ENCODE peak calls at places on chromosomes 4 and X, in seven cellular contexts. One of them, this sample, is unnamed.

GRCh38 chr4:77821775-77822174 is 2.6 kb upstream of the CNOT6L start:
- DNase-seq in sigmoid colon: no peak
- DNase-seq in uterus: no peak
- DNase-seq in cardiac muscle cell: no peak
- DNase-seq in neural progenitor cell: no peak
- DNase-seq in ovary: no peak
- DNase-seq in Panc1: no peak
- DNase-seq in this sample: no peak

GRCh38 chrX:53320543-53321215 is 39.3 kb upstream of the IQSEC2 start:
- DNase-seq in sigmoid colon: no peak
- DNase-seq in uterus: no peak
- DNase-seq in cardiac muscle cell: no peak
- DNase-seq in neural progenitor cell: peak
- DNase-seq in ovary: no peak
- DNase-seq in Panc1: no peak
- DNase-seq in this sample: no peak

GRCh38 chr4:14184265-14184664 is 556.7 kb upstream of the BOD1L1 start:
- DNase-seq in sigmoid colon: peak
- DNase-seq in uterus: peak
- DNase-seq in cardiac muscle cell: peak
- DNase-seq in neural progenitor cell: peak
- DNase-seq in ovary: no peak
- DNase-seq in Panc1: no peak
- DNase-seq in this sample: peak

GRCh38 chrX:23662853-23663252 is 4.4 kb upstream of the PRDX4 start:
- DNase-seq in sigmoid colon: no peak
- DNase-seq in uterus: no peak
- DNase-seq in cardiac muscle cell: peak
- DNase-seq in neural progenitor cell: no peak
- DNase-seq in ovary: no peak
- DNase-seq in Panc1: no peak
- DNase-seq in this sample: peak

GRCh38 chrX:136030357-136031225 is 45.4 kb downstream of the SLC9A6 start:
- DNase-seq in sigmoid colon: peak
- DNase-seq in uterus: peak
- DNase-seq in cardiac muscle cell: peak
- DNase-seq in neural progenitor cell: no peak
- DNase-seq in ovary: peak
- DNase-seq in Panc1: no peak
- DNase-seq in this sample: peak

GRCh38 chrX:51836823-51837222 is 56.6 kb upstream of the MAGED1 start:
- DNase-seq in sigmoid colon: no peak
- DNase-seq in uterus: no peak
- DNase-seq in cardiac muscle cell: no peak
- DNase-seq in neural progenitor cell: no peak
- DNase-seq in ovary: no peak
- DNase-seq in Panc1: no peak
- DNase-seq in this sample: no peak

GRCh38 chrX:124414281-124414680 is 67.9 kb downstream of the SH2D1A start:
- DNase-seq in sigmoid colon: no peak
- DNase-seq in uterus: no peak
- DNase-seq in cardiac muscle cell: no peak
- DNase-seq in neural progenitor cell: no peak
- DNase-seq in ovary: no peak
- DNase-seq in Panc1: no peak
- DNase-seq in this sample: no peak

GRCh38 chrX:11564546-11564945 is 101.2 kb downstream of the ARHGAP6 start:
- DNase-seq in sigmoid colon: no peak
- DNase-seq in uterus: no peak
- DNase-seq in cardiac muscle cell: no peak
- DNase-seq in neural progenitor cell: no peak
- DNase-seq in ovary: no peak
- DNase-seq in Panc1: no peak
- DNase-seq in this sample: peak

GRCh38 chr4:87052615-87053014 is 117.8 kb downstream of the AFF1 start:
- DNase-seq in sigmoid colon: no peak
- DNase-seq in uterus: no peak
- DNase-seq in cardiac muscle cell: no peak
- DNase-seq in neural progenitor cell: no peak
- DNase-seq in ovary: no peak
- DNase-seq in Panc1: no peak
- DNase-seq in this sample: no peak

GRCh38 chr4:24643774-24644520 is 59.6 kb upstream of the DHX15 start:
- DNase-seq in sigmoid colon: no peak
- DNase-seq in uterus: no peak
- DNase-seq in cardiac muscle cell: peak
- DNase-seq in neural progenitor cell: no peak
- DNase-seq in ovary: no peak
- DNase-seq in Panc1: no peak
- DNase-seq in this sample: peak

GRCh38 chr4:163367651-163368050 is 24.0 kb downstream of the NPY5R start:
- DNase-seq in sigmoid colon: no peak
- DNase-seq in uterus: no peak
- DNase-seq in cardiac muscle cell: peak
- DNase-seq in neural progenitor cell: no peak
- DNase-seq in ovary: no peak
- DNase-seq in Panc1: no peak
- DNase-seq in this sample: no peak

GRCh38 chrX:107565916-107566602 is 62.3 kb upstream of the PRPS1 start:
- DNase-seq in sigmoid colon: no peak
- DNase-seq in uterus: no peak
- DNase-seq in cardiac muscle cell: peak
- DNase-seq in neural progenitor cell: peak
- DNase-seq in ovary: no peak
- DNase-seq in Panc1: no peak
- DNase-seq in this sample: peak

GRCh38 chrX:12919051-12919450 is 12.6 kb downstream of the TLR8 start:
- DNase-seq in sigmoid colon: no peak
- DNase-seq in uterus: no peak
- DNase-seq in cardiac muscle cell: no peak
- DNase-seq in neural progenitor cell: no peak
- DNase-seq in ovary: no peak
- DNase-seq in Panc1: no peak
- DNase-seq in this sample: no peak

GRCh38 chr4:41135761-41136160 is 78.6 kb downstream of the APBB2 start:
- DNase-seq in sigmoid colon: no peak
- DNase-seq in uterus: no peak
- DNase-seq in cardiac muscle cell: no peak
- DNase-seq in neural progenitor cell: no peak
- DNase-seq in ovary: no peak
- DNase-seq in Panc1: no peak
- DNase-seq in this sample: peak

GRCh38 chr4:54165438-54165837 is 63.7 kb upstream of the PDGFRA start:
- DNase-seq in sigmoid colon: no peak
- DNase-seq in uterus: no peak
- DNase-seq in cardiac muscle cell: peak
- DNase-seq in neural progenitor cell: no peak
- DNase-seq in ovary: no peak
- DNase-seq in Panc1: peak
- DNase-seq in this sample: peak

GRCh38 chr4:2888826-2889225 is 45.2 kb downstream of the ADD1 start:
- DNase-seq in sigmoid colon: no peak
- DNase-seq in uterus: no peak
- DNase-seq in cardiac muscle cell: no peak
- DNase-seq in neural progenitor cell: no peak
- DNase-seq in ovary: no peak
- DNase-seq in Panc1: no peak
- DNase-seq in this sample: no peak

GRCh38 chrX:110395877-110396276 is 37.2 kb downstream of the RTL9 start:
- DNase-seq in sigmoid colon: no peak
- DNase-seq in uterus: no peak
- DNase-seq in cardiac muscle cell: no peak
- DNase-seq in neural progenitor cell: no peak
- DNase-seq in ovary: no peak
- DNase-seq in Panc1: no peak
- DNase-seq in this sample: no peak

GRCh38 chr4:124777007-124777406 is 64.5 kb upstream of the ANKRD50 start:
- DNase-seq in sigmoid colon: no peak
- DNase-seq in uterus: no peak
- DNase-seq in cardiac muscle cell: no peak
- DNase-seq in neural progenitor cell: no peak
- DNase-seq in ovary: no peak
- DNase-seq in Panc1: no peak
- DNase-seq in this sample: no peak

GRCh38 chr4:109752545-109752944 is 22.7 kb upstream of the PLA2G12A start:
- DNase-seq in sigmoid colon: no peak
- DNase-seq in uterus: no peak
- DNase-seq in cardiac muscle cell: no peak
- DNase-seq in neural progenitor cell: no peak
- DNase-seq in ovary: no peak
- DNase-seq in Panc1: no peak
- DNase-seq in this sample: no peak

GRCh38 chrX:111095974-111096870 is at the start of gene PAK3:
- DNase-seq in sigmoid colon: peak
- DNase-seq in uterus: peak
- DNase-seq in cardiac muscle cell: peak
- DNase-seq in neural progenitor cell: peak
- DNase-seq in ovary: peak
- DNase-seq in Panc1: no peak
- DNase-seq in this sample: peak

GRCh38 chr4:185015108-185015507 is 3.2 kb upstream of the HELT start:
- DNase-seq in sigmoid colon: no peak
- DNase-seq in uterus: no peak
- DNase-seq in cardiac muscle cell: peak
- DNase-seq in neural progenitor cell: no peak
- DNase-seq in ovary: no peak
- DNase-seq in Panc1: no peak
- DNase-seq in this sample: peak
- TF ChIP-seq CTCF in sigmoid colon: no peak
- TF ChIP-seq CTCF in uterus: no peak
- TF ChIP-seq CTCF in cardiac muscle cell: peak
- TF ChIP-seq CTCF in neural progenitor cell: no peak
- TF ChIP-seq CTCF in ovary: no peak
- TF ChIP-seq CTCF in Panc1: peak
- TF ChIP-seq CTCF in this sample: peak

GRCh38 chr4:140571620-140572019 is 2.9 kb upstream of the UCP1 start:
- DNase-seq in sigmoid colon: no peak
- DNase-seq in uterus: no peak
- DNase-seq in cardiac muscle cell: no peak
- DNase-seq in neural progenitor cell: no peak
- DNase-seq in ovary: no peak
- DNase-seq in Panc1: no peak
- DNase-seq in this sample: no peak

GRCh38 chr4:140569307-140569638 is 512 bp upstream of the UCP1 start:
- DNase-seq in sigmoid colon: no peak
- DNase-seq in uterus: no peak
- DNase-seq in cardiac muscle cell: no peak
- DNase-seq in neural progenitor cell: no peak
- DNase-seq in ovary: no peak
- DNase-seq in Panc1: no peak
- DNase-seq in this sample: no peak

GRCh38 chr4:140568507-140569306 is at the start of gene UCP1:
- DNase-seq in sigmoid colon: no peak
- DNase-seq in uterus: peak
- DNase-seq in cardiac muscle cell: peak
- DNase-seq in neural progenitor cell: peak
- DNase-seq in ovary: no peak
- DNase-seq in Panc1: no peak
- DNase-seq in this sample: no peak

DNA sequence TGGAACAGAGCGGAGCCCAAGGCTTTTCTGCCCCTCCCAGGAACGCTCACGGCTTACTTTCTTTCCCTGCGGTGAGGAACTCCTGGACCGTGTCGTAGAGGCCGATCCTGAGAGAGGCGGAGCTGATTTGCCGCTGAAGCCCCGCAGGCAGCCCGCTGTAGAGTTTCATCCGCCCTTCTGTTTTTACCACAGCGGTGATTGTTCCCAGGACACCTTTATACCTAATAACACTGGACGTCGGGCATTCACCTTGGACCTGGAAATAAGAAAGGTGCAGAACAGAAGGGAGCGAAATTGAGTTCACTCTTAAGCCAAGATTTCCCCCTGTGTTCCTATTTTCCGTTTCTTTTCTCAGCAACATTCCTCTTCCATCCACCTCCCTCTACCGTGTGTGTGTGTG is 1.0 kb downstream of the UCP1 start:
- DNase-seq in sigmoid colon: no peak
- DNase-seq in uterus: no peak
- DNase-seq in cardiac muscle cell: peak
- DNase-seq in neural progenitor cell: peak
- DNase-seq in ovary: no peak
- DNase-seq in Panc1: no peak
- DNase-seq in this sample: no peak
- H3K4me3 ChIP-seq in sigmoid colon: peak
- H3K4me3 ChIP-seq in uterus: no peak
- H3K4me3 ChIP-seq in cardiac muscle cell: no peak
- H3K4me3 ChIP-seq in neural progenitor cell: peak
- H3K4me3 ChIP-seq in ovary: no peak
- H3K4me3 ChIP-seq in Panc1: no peak
- H3K4me3 ChIP-seq in this sample: no peak

GRCh38 chrX:115563633-115564182 is 2.7 kb downstream of the PLS3 start:
- DNase-seq in sigmoid colon: no peak
- DNase-seq in uterus: no peak
- DNase-seq in cardiac muscle cell: no peak
- DNase-seq in neural progenitor cell: peak
- DNase-seq in ovary: no peak
- DNase-seq in Panc1: no peak
- DNase-seq in this sample: no peak
- TF ChIP-seq CTCF in sigmoid colon: no peak
- TF ChIP-seq CTCF in uterus: no peak
- TF ChIP-seq CTCF in cardiac muscle cell: peak
- TF ChIP-seq CTCF in neural progenitor cell: peak
- TF ChIP-seq CTCF in ovary: no peak
- TF ChIP-seq CTCF in Panc1: no peak
- TF ChIP-seq CTCF in this sample: peak

GRCh38 chrX:153926863-153927685 is 1.0 kb upstream of the ARHGAP4 start:
- DNase-seq in sigmoid colon: peak
- DNase-seq in uterus: no peak
- DNase-seq in cardiac muscle cell: peak
- DNase-seq in neural progenitor cell: peak
- DNase-seq in ovary: peak
- DNase-seq in Panc1: no peak
- DNase-seq in this sample: peak

GRCh38 chrX:153926594-153926862 is 464 bp upstream of the ARHGAP4 start:
- DNase-seq in sigmoid colon: no peak
- DNase-seq in uterus: no peak
- DNase-seq in cardiac muscle cell: no peak
- DNase-seq in neural progenitor cell: no peak
- DNase-seq in ovary: no peak
- DNase-seq in Panc1: no peak
- DNase-seq in this sample: no peak

GRCh38 chrX:153927686-153927935 is 1.5 kb upstream of the ARHGAP4 start:
- DNase-seq in sigmoid colon: no peak
- DNase-seq in uterus: no peak
- DNase-seq in cardiac muscle cell: no peak
- DNase-seq in neural progenitor cell: no peak
- DNase-seq in ovary: no peak
- DNase-seq in Panc1: no peak
- DNase-seq in this sample: no peak

GRCh38 chrX:153925387-153925738 is 701 bp downstream of the ARHGAP4 start:
- DNase-seq in sigmoid colon: no peak
- DNase-seq in uterus: no peak
- DNase-seq in cardiac muscle cell: no peak
- DNase-seq in neural progenitor cell: no peak
- DNase-seq in ovary: no peak
- DNase-seq in Panc1: no peak
- DNase-seq in this sample: no peak

GRCh38 chrX:153925739-153926593 is at the start of gene ARHGAP4:
- DNase-seq in sigmoid colon: no peak
- DNase-seq in uterus: no peak
- DNase-seq in cardiac muscle cell: no peak
- DNase-seq in neural progenitor cell: peak
- DNase-seq in ovary: no peak
- DNase-seq in Panc1: no peak
- DNase-seq in this sample: no peak
- H3K4me3 ChIP-seq in sigmoid colon: peak
- H3K4me3 ChIP-seq in uterus: no peak
- H3K4me3 ChIP-seq in cardiac muscle cell: no peak
- H3K4me3 ChIP-seq in neural progenitor cell: peak
- H3K4me3 ChIP-seq in ovary: no peak
- H3K4me3 ChIP-seq in Panc1: peak
- H3K4me3 ChIP-seq in this sample: no peak

This sample was measured in fibroblast of mammary gland.